ENCODE peak calls at places on chromosomes 7 and 10, in five cellular contexts. One of them, this sample, is unnamed.

GRCh38 chr7:150322114-150322832 is 882 bp upstream of the LRRC61 start:
- DNase-seq in H1: no peak
- DNase-seq in HepG2: peak
- DNase-seq in A549: no peak
- DNase-seq in K562: peak
- DNase-seq in this sample: no peak

GRCh38 chr7:135322571-135323340 is 89.1 kb downstream of the STRA8 start:
- DNase-seq in K562: no peak
- DNase-seq in H1: no peak
- DNase-seq in HepG2: no peak
- DNase-seq in A549: no peak
- DNase-seq in this sample: no peak

GRCh38 chr7:155456772-155457543 is 971 bp upstream of the EN2 start:
- DNase-seq in A549: peak
- DNase-seq in H1: peak
- DNase-seq in HepG2: no peak
- DNase-seq in K562: peak
- DNase-seq in this sample: no peak

GRCh38 chr10:75972494-75973276 is 541.3 kb downstream of the LRMDA start:
- DNase-seq in K562: no peak
- DNase-seq in HepG2: no peak
- DNase-seq in A549: no peak
- DNase-seq in H1: no peak
- DNase-seq in this sample: no peak

GRCh38 chr7:132373041-132373440 is 203.2 kb downstream of the PLXNA4 start:
- DNase-seq in HepG2: no peak
- DNase-seq in A549: no peak
- DNase-seq in K562: no peak
- DNase-seq in H1: no peak
- DNase-seq in this sample: no peak

GRCh38 chr10:44803820-44804219 is 107.3 kb upstream of the TMEM72 start:
- DNase-seq in H1: no peak
- DNase-seq in HepG2: no peak
- DNase-seq in K562: no peak
- DNase-seq in A549: no peak
- DNase-seq in this sample: no peak

GRCh38 chr10:119853584-119853983 is 19.1 kb downstream of the MCMBP start:
- DNase-seq in K562: no peak
- DNase-seq in A549: no peak
- DNase-seq in H1: no peak
- DNase-seq in HepG2: no peak
- DNase-seq in this sample: no peak

GRCh38 chr10:99788598-99789259 is 6.3 kb downstream of the ABCC2 start:
- DNase-seq in HepG2: no peak
- DNase-seq in H1: no peak
- DNase-seq in K562: no peak
- DNase-seq in A549: no peak
- DNase-seq in this sample: no peak

GRCh38 chr7:45217358-45217757 is 59.8 kb downstream of the RAMP3 start:
- DNase-seq in HepG2: peak
- DNase-seq in H1: no peak
- DNase-seq in K562: peak
- DNase-seq in A549: peak
- DNase-seq in this sample: no peak

GRCh38 chr7:778968-779451 is 51.9 kb upstream of the PRKAR1B start:
- DNase-seq in A549: no peak
- DNase-seq in K562: no peak
- DNase-seq in H1: no peak
- DNase-seq in HepG2: no peak
- DNase-seq in this sample: no peak

GRCh38 chr7:4610768-4611467 is 71.2 kb upstream of the FOXK1 start:
- DNase-seq in HepG2: peak
- DNase-seq in H1: peak
- DNase-seq in K562: peak
- DNase-seq in A549: peak
- DNase-seq in this sample: peak

GRCh38 chr10:49409755-49410154 is 13.9 kb upstream of the DRGX start:
- DNase-seq in HepG2: no peak
- DNase-seq in H1: no peak
- DNase-seq in K562: no peak
- DNase-seq in A549: no peak
- DNase-seq in this sample: no peak

GRCh38 chr10:49407552-49408137 is 11.8 kb upstream of the DRGX start:
- DNase-seq in K562: peak
- DNase-seq in H1: peak
- DNase-seq in HepG2: peak
- DNase-seq in A549: peak
- DNase-seq in this sample: no peak

GRCh38 chr10:49412571-49412970 is 16.7 kb upstream of the DRGX start:
- DNase-seq in A549: no peak
- DNase-seq in K562: no peak
- DNase-seq in H1: no peak
- DNase-seq in HepG2: no peak
- DNase-seq in this sample: no peak

GRCh38 chr10:49408437-49409306 is 12.8 kb upstream of the DRGX start:
- DNase-seq in K562: peak
- DNase-seq in H1: peak
- DNase-seq in A549: no peak
- DNase-seq in HepG2: peak
- DNase-seq in this sample: no peak

DNA sequence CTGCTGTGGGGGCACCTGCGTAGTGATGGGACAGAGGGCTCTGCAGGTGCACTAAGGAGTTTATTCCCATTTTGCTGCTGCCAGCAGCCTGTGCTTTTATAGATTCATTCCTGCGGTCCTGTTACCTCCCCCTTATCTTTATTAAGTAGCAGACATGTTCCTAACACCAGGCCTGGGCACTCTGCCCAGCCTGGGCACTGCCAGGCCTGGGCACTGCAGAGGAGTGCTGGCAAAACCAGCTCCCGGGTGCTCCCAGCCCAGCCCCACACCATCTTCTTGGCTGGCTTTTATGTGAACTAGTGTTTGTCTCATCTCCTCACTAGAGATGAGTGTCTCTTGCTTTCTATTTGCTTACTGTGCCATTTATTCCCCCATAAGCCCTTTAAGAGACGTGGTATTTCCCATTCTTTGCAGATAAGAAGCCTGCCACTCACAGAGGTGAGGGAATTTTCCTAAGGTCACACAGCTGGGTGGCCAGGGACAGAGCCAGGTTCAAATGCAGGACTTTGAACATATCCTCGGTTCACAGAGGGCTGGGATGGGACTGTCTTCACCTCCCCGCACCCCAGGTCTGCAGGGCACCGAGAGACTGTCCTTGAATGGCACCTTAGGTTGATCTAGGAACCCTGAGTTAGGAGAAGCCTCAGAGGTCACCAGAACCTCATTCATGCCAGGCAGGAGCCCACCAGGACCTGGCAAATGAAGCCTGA is 14.6 kb upstream of the DRGX start:
- DNase-seq in A549: no peak
- DNase-seq in HepG2: no peak
- DNase-seq in K562: no peak
- DNase-seq in H1: no peak
- DNase-seq in this sample: no peak
- TF ChIP-seq KDM1A in A549: no peak
- TF ChIP-seq KDM1A in HepG2: no peak
- TF ChIP-seq KDM1A in K562: no peak
- TF ChIP-seq KDM1A in H1: no peak
- TF ChIP-seq KDM1A in this sample: no peak

DNA sequence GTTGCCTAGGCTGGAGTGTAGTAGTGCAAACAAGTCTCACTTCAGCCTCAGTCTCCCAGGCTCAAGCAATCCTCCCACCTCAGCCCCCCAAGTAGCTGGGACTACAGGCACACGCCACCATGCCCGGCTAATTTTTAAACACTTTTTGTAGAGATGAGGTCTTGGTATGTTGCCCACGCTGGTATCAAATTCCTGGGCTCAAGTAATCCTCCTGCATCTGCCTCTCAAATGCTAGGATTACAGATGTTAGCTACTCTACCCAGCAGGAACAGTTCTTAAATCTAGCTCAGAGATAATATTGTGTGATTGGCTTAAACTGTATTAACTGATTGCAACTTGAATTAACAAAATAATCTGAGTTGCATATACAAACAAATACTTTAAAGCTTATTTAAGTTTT is 82.9 kb downstream of the CDK14 start:
- DNase-seq in A549: no peak
- DNase-seq in H1: no peak
- DNase-seq in HepG2: no peak
- DNase-seq in K562: no peak
- DNase-seq in this sample: no peak
- TF ChIP-seq KDM1A in A549: no peak
- TF ChIP-seq KDM1A in H1: no peak
- TF ChIP-seq KDM1A in HepG2: no peak
- TF ChIP-seq KDM1A in K562: no peak
- TF ChIP-seq KDM1A in this sample: no peak

GRCh38 chr10:16853201-16853600 is 36.0 kb upstream of the RSU1 start:
- DNase-seq in HepG2: peak
- DNase-seq in A549: peak
- DNase-seq in K562: peak
- DNase-seq in H1: no peak
- DNase-seq in this sample: no peak
- TF ChIP-seq KDM1A in HepG2: no peak
- TF ChIP-seq KDM1A in A549: no peak
- TF ChIP-seq KDM1A in K562: no peak
- TF ChIP-seq KDM1A in H1: no peak
- TF ChIP-seq KDM1A in this sample: no peak

GRCh38 chr7:105246195-105247078 is 142.3 kb downstream of the SRPK2 start:
- DNase-seq in HepG2: no peak
- DNase-seq in A549: no peak
- DNase-seq in H1: no peak
- DNase-seq in K562: no peak
- DNase-seq in this sample: no peak
- TF ChIP-seq KDM1A in HepG2: no peak
- TF ChIP-seq KDM1A in A549: no peak
- TF ChIP-seq KDM1A in H1: no peak
- TF ChIP-seq KDM1A in K562: no peak
- TF ChIP-seq KDM1A in this sample: no peak

GRCh38 chr7:117096297-117096696 is 143.0 kb downstream of the ST7 start:
- DNase-seq in A549: no peak
- DNase-seq in H1: no peak
- DNase-seq in K562: no peak
- DNase-seq in HepG2: no peak
- DNase-seq in this sample: no peak

GRCh38 chr7:117094457-117094856 is 141.2 kb downstream of the ST7 start:
- DNase-seq in H1: no peak
- DNase-seq in HepG2: no peak
- DNase-seq in A549: no peak
- DNase-seq in K562: no peak
- DNase-seq in this sample: no peak

GRCh38 chr7:117092801-117093200 is 139.5 kb downstream of the ST7 start:
- DNase-seq in A549: no peak
- DNase-seq in K562: no peak
- DNase-seq in HepG2: no peak
- DNase-seq in H1: no peak
- DNase-seq in this sample: no peak

GRCh38 chr7:117097860-117098259 is 144.6 kb downstream of the ST7 start:
- DNase-seq in HepG2: peak
- DNase-seq in H1: no peak
- DNase-seq in K562: no peak
- DNase-seq in A549: no peak
- DNase-seq in this sample: no peak

GRCh38 chr7:117095055-117095454 is 141.8 kb downstream of the ST7 start:
- DNase-seq in H1: no peak
- DNase-seq in A549: no peak
- DNase-seq in HepG2: no peak
- DNase-seq in K562: no peak
- DNase-seq in this sample: no peak
- TF ChIP-seq KDM1A in H1: no peak
- TF ChIP-seq KDM1A in A549: no peak
- TF ChIP-seq KDM1A in HepG2: no peak
- TF ChIP-seq KDM1A in K562: no peak
- TF ChIP-seq KDM1A in this sample: no peak

GRCh38 chr7:17882685-17883084 is 57.6 kb downstream of the SNX13 start:
- DNase-seq in A549: no peak
- DNase-seq in K562: no peak
- DNase-seq in HepG2: no peak
- DNase-seq in H1: no peak
- DNase-seq in this sample: no peak
- TF ChIP-seq KDM1A in A549: no peak
- TF ChIP-seq KDM1A in K562: no peak
- TF ChIP-seq KDM1A in HepG2: no peak
- TF ChIP-seq KDM1A in H1: no peak
- TF ChIP-seq KDM1A in this sample: no peak

DNA sequence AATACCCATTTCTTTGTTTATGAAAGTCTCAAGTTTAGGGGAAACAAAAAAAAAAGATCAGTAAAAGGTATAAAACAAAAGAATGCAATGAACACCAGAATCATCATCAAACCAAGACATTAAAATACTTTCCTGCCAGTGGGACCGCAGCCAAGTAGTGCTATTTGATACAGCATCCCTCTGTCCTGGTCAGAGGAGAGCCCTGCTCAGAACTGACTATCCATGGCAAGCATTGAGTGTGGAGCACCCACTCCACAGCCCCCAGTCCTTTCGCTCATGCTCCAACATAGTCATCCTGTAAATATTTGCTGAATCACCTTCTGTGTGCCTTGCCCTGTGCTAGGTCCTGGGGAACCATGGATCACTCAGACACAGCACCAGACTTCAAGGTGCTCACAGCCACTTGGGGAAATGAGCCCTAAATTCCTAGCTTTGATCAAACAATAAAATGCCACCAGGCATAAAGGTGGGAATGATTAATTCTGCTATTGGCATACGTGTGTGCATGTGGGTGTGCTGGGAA is 213.6 kb upstream of the TBX20 start:
- DNase-seq in A549: no peak
- DNase-seq in K562: no peak
- DNase-seq in H1: no peak
- DNase-seq in HepG2: no peak
- DNase-seq in this sample: no peak
- TF ChIP-seq KDM1A in A549: no peak
- TF ChIP-seq KDM1A in K562: no peak
- TF ChIP-seq KDM1A in H1: no peak
- TF ChIP-seq KDM1A in HepG2: no peak
- TF ChIP-seq KDM1A in this sample: no peak